ENCODE peak calls at places on chromosomes 3 and 15, in nine cellular contexts. H is left ventricle myocardium inferior; Y is endothelial cell of umbilical vein; F is CD8-positive, alpha-beta memory T cell; J is ascending aorta; X is psoas muscle; U is heart right ventricle; B is small intestine; I is SK-N-SH. W is an unnamed sample.

GRCh38 chr3:88180398-88180999 is 30.7 kb downstream of the C3orf38 start:
- DNase-seq in Y (peak; percentile 48), J (no peak), F (no peak), I (peak; percentile 7), X (no peak), H (no peak), B (peak; percentile 55), U (no peak), W (peak; percentile 88)

GRCh38 chr3:181252626-181253025 is 263.1 kb upstream of the DNAJC19 start:
- DNase-seq in J (no peak), B (no peak), F (no peak), H (no peak), X (no peak), I (peak; percentile 68), U (no peak), Y (no peak), W (peak; percentile 46)

GRCh38 chr3:195551381-195551978 is 8.4 kb upstream of the PPP1R2 start:
- DNase-seq in H (peak; percentile 50), J (peak; percentile 54), U (peak; percentile 48), I (no peak), F (no peak), Y (no peak), B (no peak), X (no peak), W (peak; percentile 49)

GRCh38 chr3:43199645-43200036 is 86.7 kb upstream of the SNRK start:
- DNase-seq in H (no peak), B (no peak), Y (no peak), U (no peak), F (no peak), J (no peak), I (no peak), X (no peak), W (no peak)

GRCh38 chr15:70875001-70875782 is 17.0 kb downstream of the THAP10 start:
- DNase-seq in I (peak; percentile 45), X (no peak), J (no peak), Y (peak; percentile 48), U (no peak), H (no peak), B (no peak), F (no peak), W (peak; percentile 49)

GRCh38 chr3:8573342-8573926 is 71.2 kb downstream of the SSUH2 start:
- DNase-seq in I (no peak), U (no peak), F (no peak), B (no peak), J (peak; percentile 50), Y (no peak), X (no peak), H (no peak), W (no peak)

GRCh38 chr15:66863382-66864085 is 161.5 kb downstream of the SMAD6 start:
- DNase-seq in B (no peak), H (no peak), X (no peak), Y (no peak), I (no peak), J (no peak), U (no peak), F (no peak), W (no peak)

GRCh38 chr3:135531996-135532395 is 433.5 kb upstream of the PPP2R3A start:
- DNase-seq in Y (no peak), U (no peak), H (no peak), B (peak; percentile 76), I (no peak), J (no peak), F (no peak), X (no peak), W (no peak)

GRCh38 chr3:71218508-71218907 is 365.0 kb downstream of the FOXP1 start:
- DNase-seq in I (no peak), Y (no peak), F (no peak), J (no peak), H (no peak), B (no peak), U (no peak), X (no peak), W (no peak)

GRCh38 chr3:130404401-130404800 is 58.9 kb downstream of the COL6A5 start:
- DNase-seq in J (no peak), Y (no peak), I (no peak), U (no peak), X (no peak), H (no peak), F (no peak), B (no peak), W (no peak)

GRCh38 chr3:11568503-11569155 is 75.1 kb downstream of the VGLL4 start:
- DNase-seq in B (no peak), J (peak; percentile 97), I (no peak), F (no peak), X (peak; percentile 84), U (peak; percentile 68), Y (peak; percentile 97), H (peak; percentile 62), W (no peak)

GRCh38 chr3:112639451-112640332 is 1.3 kb downstream of the CCDC80 start:
- DNase-seq in I (no peak), J (no peak), H (no peak), Y (no peak), F (no peak), U (no peak), X (no peak), B (no peak), W (no peak)

GRCh38 chr3:127652246-127652995 is 20.3 kb upstream of the ABTB1 start:
- DNase-seq in I (peak; percentile 79), U (no peak), H (peak; percentile 45), J (peak; percentile 70), F (no peak), B (peak; percentile 41), Y (peak; percentile 57), X (peak; percentile 58), W (peak; percentile 73)

GRCh38 chr3:141735789-141736465 is 2.2 kb upstream of the RNF7 start:
- DNase-seq in F (no peak), X (no peak), B (no peak), J (no peak), I (no peak), Y (no peak), U (no peak), H (no peak), W (no peak)

GRCh38 chr3:169148448-169149348 is 514.8 kb downstream of the MECOM start:
- DNase-seq in H (no peak), I (peak; percentile 4), B (no peak), J (no peak), Y (peak; percentile 90), X (no peak), U (no peak), F (no peak), W (no peak)

GRCh38 chr3:45690331-45691035 is 1.3 kb downstream of the SACM1L start:
- DNase-seq in Y (peak; percentile 23), B (peak; percentile 24), U (no peak), I (peak; percentile 67), J (no peak), F (no peak), H (no peak), X (no peak), W (no peak)

GRCh38 chr15:79738198-79738597 is 158.6 kb downstream of the MTHFS start:
- DNase-seq in H (no peak), I (peak; percentile 69), Y (no peak), U (no peak), X (no peak), B (no peak), J (no peak), F (no peak), W (no peak)

DNA sequence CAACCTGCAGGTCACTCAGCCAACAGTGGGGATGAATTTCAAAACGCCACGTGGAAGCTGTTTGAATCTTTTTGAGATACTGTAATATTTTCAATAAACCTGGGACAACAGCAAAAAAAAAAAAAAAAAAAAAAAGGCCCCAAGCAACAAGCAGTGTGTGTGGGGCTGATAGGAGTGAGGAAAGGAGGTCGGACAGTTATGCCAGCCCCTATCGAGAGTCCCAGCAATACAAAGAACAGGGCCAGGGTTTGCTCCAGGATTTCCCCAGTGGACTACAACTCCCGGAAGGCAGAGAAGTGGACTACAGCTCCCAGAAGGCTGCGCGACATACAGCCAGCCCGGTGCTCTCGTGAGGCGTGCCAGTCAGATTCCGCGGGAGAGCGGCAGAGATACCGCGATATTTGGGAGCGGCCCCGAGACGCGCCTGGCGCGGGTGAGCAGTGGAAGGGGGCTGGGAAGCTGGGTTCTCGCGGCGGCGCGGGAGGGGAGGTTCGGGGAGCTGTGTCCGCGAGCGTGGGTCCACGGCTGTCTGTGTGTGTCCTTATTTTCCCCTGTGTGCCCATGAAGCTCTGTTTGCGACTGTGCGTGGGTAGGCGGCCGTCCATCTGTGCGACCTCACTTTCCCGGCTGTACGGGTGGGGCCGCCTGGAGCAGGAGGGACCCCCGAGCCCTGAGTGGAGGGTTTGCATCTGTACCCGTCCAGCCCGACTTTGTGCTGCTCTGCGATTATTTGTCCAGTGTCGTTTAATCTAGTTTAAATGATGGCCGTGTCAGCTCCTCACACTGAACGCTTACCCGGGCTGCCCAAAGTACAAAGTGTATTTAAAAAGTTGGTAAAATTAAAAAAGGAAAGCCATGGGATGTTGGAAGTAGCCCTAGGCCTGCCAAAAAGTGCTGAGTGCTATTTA is at the start of gene PPCDC:
- DNase-seq in J (peak; percentile 98), I (peak; percentile 97), X (peak; percentile 97), U (peak; percentile 97), Y (peak; percentile 96), B (peak; percentile 97), F (peak; percentile 86), H (peak; percentile 96), W (peak; percentile 98)
- H3K27ac ChIP-seq in J (peak within 1 kb of the TSS; percentile 78), I (peak within 1 kb of the TSS; percentile 63), X (peak within 1 kb of the TSS; percentile 86), U (peak within 1 kb of the TSS; percentile 97), Y (peak within 1 kb of the TSS; percentile 80), B (peak within 1 kb of the TSS; percentile 85), F (peak within 1 kb of the TSS; percentile 82), H (peak within 1 kb of the TSS; percentile 92), W (peak within 1 kb of the TSS; percentile 95)

DNA sequence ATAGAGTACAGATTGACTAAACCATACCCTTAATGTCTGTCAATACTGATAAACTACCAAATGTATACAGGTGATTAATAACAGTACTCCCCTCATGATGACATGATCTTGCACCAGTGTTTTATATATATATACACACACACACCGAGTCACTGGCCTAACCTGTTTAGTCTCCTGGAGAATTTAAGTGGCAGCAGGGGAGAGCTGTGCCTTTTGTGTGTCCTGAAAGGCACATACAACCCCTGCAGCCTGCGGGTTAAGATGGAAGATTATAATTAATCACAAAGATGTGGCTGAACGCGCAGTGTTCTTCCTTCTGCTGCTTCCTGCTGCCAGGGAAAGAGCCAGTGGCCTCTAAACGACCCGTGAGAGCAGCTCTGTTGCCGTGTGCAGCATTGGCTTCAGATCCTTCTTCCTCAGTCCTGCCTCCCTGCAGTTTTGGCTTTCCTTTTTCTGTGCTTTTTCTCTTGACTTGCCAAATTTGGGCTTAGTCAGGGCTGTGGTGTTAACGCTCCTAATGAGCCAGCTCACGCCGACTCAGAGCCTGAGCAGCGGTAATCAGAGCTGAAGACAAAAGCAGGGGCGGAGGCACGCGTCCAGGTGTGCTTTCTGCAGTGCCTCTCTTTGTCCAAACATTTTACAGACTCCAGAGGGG is 42.5 kb upstream of the UBE3A start:
- DNase-seq in H (no peak), X (no peak), Y (no peak), B (no peak), F (no peak), J (no peak), U (no peak), I (peak; percentile 36), W (no peak)
- H3K4me1 ChIP-seq in H (no peaks in the 10 kb centered on the region), X (no peaks in the 10 kb centered on the region), Y (no peaks in the 10 kb centered on the region), B (no peaks in the 10 kb centered on the region), F (no peaks in the 10 kb centered on the region), J (peaks cover 16% of the 10 kb centered on the region), U (no peaks in the 10 kb centered on the region), I (peaks cover 9% of the 10 kb centered on the region), W (no peaks in the 10 kb centered on the region)

GRCh38 chr3:124584552-124585391 is 145.5 kb upstream of the UMPS start:
- DNase-seq in U (peak; percentile 85), Y (peak; percentile 55), F (peak; percentile 6), H (peak; percentile 84), J (peak; percentile 89), B (peak; percentile 90), X (peak; percentile 77), I (peak; percentile 91), W (peak; percentile 64)
- H3K27ac ChIP-seq in U (peak overlapping the region; percentile 75), Y (no peak overlapping the region), F (no peak overlapping the region), H (peak overlapping the region; percentile 89), J (peak overlapping the region; percentile 67), B (peak overlapping the region; percentile 52), X (peak overlapping the region; percentile 81), I (no peak overlapping the region), W (peak overlapping the region; percentile 61)

GRCh38 chr15:88623632-88624031 is 2.5 kb downstream of the AEN start:
- DNase-seq in X (no peak), B (no peak), F (no peak), H (no peak), U (no peak), Y (no peak), I (no peak), J (peak; percentile 55), W (no peak)
- H3K4me1 ChIP-seq in X (peaks cover 34% of the 10 kb centered on the region), B (peaks cover 6% of the 10 kb centered on the region), F (peaks cover 63% of the 10 kb centered on the region), H (peaks cover 62% of the 10 kb centered on the region), U (peaks cover 18% of the 10 kb centered on the region), Y (peaks cover 31% of the 10 kb centered on the region), I (peaks cover 17% of the 10 kb centered on the region), J (peaks cover 26% of the 10 kb centered on the region), W (peaks cover 16% of the 10 kb centered on the region)